ENCODE peak calls at places on chromosomes 4 and X, in nine cellular contexts. C is NCI-H1436; U is T-cell; Z is glomerular endothelial cell; T is naive B cell; Q is activated T-helper 1 cell treated with anti-CD3 and anti-CD28 coated beads, Interleukin-12 subunit alpha, Interleukin-12 subunit beta, Interleukin-2, Interleukin-4 antibody, amounts not matched to agents 30 ng/mL and 10 ng/mL and 1 ng/mL, durations not matched to agents 14 hours and 24 hours and 36 hours; E is activated T-cell treated with anti-CD3 and anti-CD28 coated beads, Interleukin-2, amount 50 U/mL, for 4 hours; V is fibroblast of lung; J is fibroblast of the aortic adventitia. H is an unnamed sample.

GRCh38 chr4:38867478-38868054 is at the start of gene FAM114A1:
- DNase-seq in U (no peak), Q (peak; percentile 43), Z (no peak), J (peak; percentile 76), V (peak; percentile 86), T (peak; percentile 44), C (peak; percentile 35), E (no peak), H (peak; percentile 84)

GRCh38 chr4:23878912-23879732 is 10.7 kb downstream of the PPARGC1A start:
- DNase-seq in V (no peak), E (no peak), J (no peak), Z (no peak), U (no peak), C (no peak), T (no peak), Q (no peak), H (no peak)

GRCh38 chr4:157075811-157076577 is at the start of gene GLRB:
- DNase-seq in E (no peak), J (peak; percentile 15), V (peak; percentile 20), Z (no peak), C (no peak), U (no peak), Q (no peak), T (no peak), H (peak; percentile 38)

GRCh38 chr4:108072300-108072699 is 82.6 kb downstream of the HADH start:
- DNase-seq in U (peak; percentile 65), J (no peak), T (no peak), Z (no peak), C (peak; percentile 49), Q (peak; percentile 58), E (peak; percentile 57), V (no peak), H (no peak)

GRCh38 chrX:131910565-131910964 is 112.5 kb upstream of the STK26 start:
- DNase-seq in Z (no peak), T (no peak), C (no peak), J (no peak), E (no peak), U (no peak), V (no peak), Q (no peak), H (peak; percentile 2)

GRCh38 chr4:74408639-74409038 is 36.3 kb upstream of the AREG start:
- DNase-seq in T (no peak), Z (no peak), V (no peak), C (no peak), E (no peak), J (peak; percentile 39), Q (no peak), U (no peak), H (no peak)

GRCh38 chr4:70269674-70270073 is 27.3 kb downstream of the CSN3 start:
- DNase-seq in U (no peak), J (no peak), V (peak; percentile 58), Q (no peak), E (no peak), Z (no peak), T (no peak), C (no peak), H (no peak)

GRCh38 chrX:31423575-31424284 is 351.9 kb upstream of the FTHL17 start:
- DNase-seq in T (no peak), V (peak; percentile 71), E (no peak), Q (no peak), C (peak; percentile 13), U (no peak), Z (peak; percentile 10), J (peak; percentile 11), H (peak; percentile 5)

GRCh38 chrX:72305286-72306084 is at the start of gene CITED1:
- DNase-seq in V (no peak), E (no peak), T (no peak), U (no peak), J (no peak), C (no peak), Q (no peak), Z (no peak), H (no peak)

GRCh38 chrX:18883234-18883960 is 100.5 kb downstream of the PHKA2 start:
- DNase-seq in E (no peak), C (no peak), V (no peak), T (no peak), Z (no peak), Q (no peak), J (no peak), U (no peak), H (no peak)

GRCh38 chr4:83276299-83277040 is 8.1 kb downstream of the COQ2 start:
- DNase-seq in Z (no peak), Q (no peak), U (no peak), T (peak; percentile 14), E (no peak), J (no peak), V (no peak), C (no peak), H (no peak)

H was measured in Ammon's horn.